ENCODE peak calls at places on chromosomes 4 and X, in nine cellular contexts. P, J, Q, X, D, K, U, C and B are unnamed samples. For H3K9me3, the result is how much of the 10 kb centered on the place peaks cover.

GRCh38 chrX:65723706-65724105 is 56.3 kb downstream of the MSN start:
- DNase-seq in P (no peak), J (no peak), Q (no peak), X (no peak), D (peak), K (no peak), U (no peak), C (no peak), B (no peak)

GRCh38 chrX:149497626-149498025 is 7.5 kb downstream of the IDS start:
- DNase-seq in P (peak), J (no peak), Q (no peak), X (no peak), D (no peak), K (no peak), U (no peak), C (no peak), B (no peak)

GRCh38 chrX:38304010-38304409 is 23.3 kb downstream of the RPGR start:
- DNase-seq in P (peak), J (no peak), Q (no peak), X (peak), D (peak), K (no peak), U (no peak), C (peak), B (no peak)

GRCh38 chr4:177879851-177880250 is 437.6 kb upstream of the AGA start:
- DNase-seq in P (peak), J (no peak), Q (no peak), X (peak), D (no peak), K (no peak), U (no peak), C (no peak), B (peak)

GRCh38 chrX:56974408-56974807 is 20.9 kb downstream of the SPIN3 start:
- DNase-seq in P (peak), J (no peak), Q (no peak), X (no peak), D (no peak), K (no peak), U (no peak), C (no peak), B (no peak)

GRCh38 chr4:7687796-7688195 is 251.9 kb downstream of the AFAP1 start:
- DNase-seq in P (no peak), J (no peak), Q (no peak), X (no peak), D (no peak), K (no peak), U (no peak), C (no peak), B (no peak)

GRCh38 chr4:189420488-189420887 is 520.2 kb upstream of the FRG1 start:
- DNase-seq in P (no peak), J (no peak), Q (no peak), X (no peak), D (no peak), K (no peak), U (no peak), C (no peak), B (no peak)

GRCh38 chr4:7342581-7343352 is 92.0 kb downstream of the PSAPL1 start:
- DNase-seq in P (no peak), J (no peak), Q (no peak), X (no peak), D (no peak), K (no peak), U (peak), C (no peak), B (no peak)

GRCh38 chrX:96979766-96980165 is 96.1 kb downstream of the RPA4 start:
- DNase-seq in P (no peak), J (no peak), Q (no peak), X (no peak), D (no peak), K (no peak), U (no peak), C (no peak), B (no peak)

GRCh38 chr4:1720163-1720983 is 750 bp downstream of the TMEM129 start:
- DNase-seq in P (no peak), J (peak), Q (peak), X (no peak), D (peak), K (peak), U (peak), C (peak), B (peak)

GRCh38 chrX:51742586-51742985 is 656 bp upstream of the GSPT2 start:
- DNase-seq in P (no peak), J (no peak), Q (no peak), X (no peak), D (no peak), K (no peak), U (no peak), C (no peak), B (peak)

GRCh38 chr4:78056265-78057129 is 626 bp upstream of the FRAS1 start:
- DNase-seq in P (peak), J (peak), Q (peak), X (peak), D (peak), K (no peak), U (peak), C (peak), B (peak)

GRCh38 chr4:89254847-89255246 is 52.8 kb downstream of the GPRIN3 start:
- DNase-seq in P (peak), J (no peak), Q (peak), X (peak), D (peak), K (peak), U (no peak), C (peak), B (peak)

GRCh38 chr4:53764761-53765490 is 173.6 kb upstream of the LNX1 start:
- DNase-seq in P (no peak), J (no peak), Q (no peak), X (no peak), D (no peak), K (no peak), U (no peak), C (no peak), B (no peak)

GRCh38 chr4:74654230-74654681 is 140.1 kb downstream of the BTC start:
- DNase-seq in P (peak), J (no peak), Q (no peak), X (peak), D (no peak), K (no peak), U (no peak), C (no peak), B (no peak)

GRCh38 chrX:154032653-154033052 is 13.0 kb upstream of the IRAK1 start:
- DNase-seq in P (no peak), J (no peak), Q (no peak), X (no peak), D (no peak), K (no peak), U (no peak), C (no peak), B (no peak)

GRCh38 chr4:40769266-40769665 is 19.5 kb downstream of the NSUN7 start:
- DNase-seq in P (no peak), J (no peak), Q (no peak), X (no peak), D (peak), K (no peak), U (no peak), C (no peak), B (no peak)

GRCh38 chrX:118974088-118974907 is at the start of gene LONRF3:
- DNase-seq in P (peak), J (peak), Q (peak), X (peak), D (peak), K (peak), U (peak), C (peak), B (no peak)

GRCh38 chrX:40622741-40623536 is at the start of gene MPC1L:
- DNase-seq in P (no peak), J (no peak), Q (peak), X (no peak), D (no peak), K (no peak), U (no peak), C (no peak), B (no peak)

GRCh38 chr4:44425614-44426208 is 22.9 kb downstream of the KCTD8 start:
- DNase-seq in P (peak), J (no peak), Q (no peak), X (peak), D (peak), K (no peak), U (no peak), C (no peak), B (no peak)

GRCh38 chr4:186840771-186841301 is 117.2 kb upstream of the FAT1 start:
- DNase-seq in P (no peak), J (no peak), Q (no peak), X (no peak), D (no peak), K (no peak), U (peak), C (peak), B (no peak)

GRCh38 chr4:179196511-179196910 is 1754.3 kb upstream of the AGA start:
- DNase-seq in P (peak), J (no peak), Q (no peak), X (no peak), D (no peak), K (no peak), U (no peak), C (no peak), B (no peak)

GRCh38 chr4:68950033-68950432 is 1.6 kb downstream of the UGT2A3 start:
- DNase-seq in P (no peak), J (no peak), Q (no peak), X (no peak), D (no peak), K (no peak), U (no peak), C (no peak), B (no peak)

GRCh38 chrX:109774136-109774535 is 41.1 kb upstream of the ACSL4 start:
- DNase-seq in P (no peak), J (no peak), Q (no peak), X (no peak), D (peak), K (no peak), U (no peak), C (no peak), B (no peak)

GRCh38 chr4:30269850-30270249 is 450.3 kb upstream of the PCDH7 start:
- DNase-seq in P (peak), J (no peak), Q (no peak), X (peak), D (no peak), K (no peak), U (no peak), C (no peak), B (no peak)

GRCh38 chr4:86706923-86707597 is 112.9 kb downstream of the PTPN13 start:
- DNase-seq in P (peak), J (no peak), Q (no peak), X (no peak), D (peak), K (no peak), U (no peak), C (no peak), B (no peak)

GRCh38 chr4:52241916-52242315 is 190.8 kb downstream of the SPATA18 start:
- DNase-seq in P (peak), J (no peak), Q (no peak), X (no peak), D (no peak), K (no peak), U (no peak), C (no peak), B (no peak)

GRCh38 chr4:182917182-182918043 is at the start of gene DCTD:
- DNase-seq in P (peak), J (peak), Q (peak), X (peak), D (peak), K (peak), U (peak), C (peak), B (peak)

GRCh38 chr4:26719954-26720552 is 136.2 kb downstream of the TBC1D19 start:
- DNase-seq in P (peak), J (no peak), Q (no peak), X (peak), D (peak), K (no peak), U (no peak), C (no peak), B (no peak)

GRCh38 chr4:70688795-70689231 is 481 bp downstream of the UTP3 start:
- DNase-seq in P (no peak), J (no peak), Q (peak), X (no peak), D (no peak), K (peak), U (no peak), C (no peak), B (no peak)

GRCh38 chr4:94475794-94476193 is 24.1 kb downstream of the PDLIM5 start:
- DNase-seq in P (no peak), J (no peak), Q (no peak), X (no peak), D (no peak), K (no peak), U (no peak), C (no peak), B (no peak)

GRCh38 chrX:30649859-30650258 is 3.4 kb upstream of the GK start:
- DNase-seq in P (peak), J (no peak), Q (no peak), X (no peak), D (peak), K (no peak), U (no peak), C (no peak), B (no peak)

GRCh38 chr4:7960017-7960789 is 20.5 kb upstream of the AFAP1 start:
- DNase-seq in P (no peak), J (no peak), Q (no peak), X (no peak), D (no peak), K (no peak), U (no peak), C (no peak), B (no peak)

GRCh38 chrX:68666580-68666979 is 19.1 kb downstream of the STARD8 start:
- DNase-seq in P (no peak), J (no peak), Q (no peak), X (no peak), D (no peak), K (no peak), U (no peak), C (no peak), B (no peak)

GRCh38 chrX:1316527-1316926 is 20.1 kb upstream of the IL3RA start:
- DNase-seq in P (no peak), J (peak), Q (peak), X (no peak), D (no peak), K (no peak), U (no peak), C (no peak), B (no peak)

GRCh38 chrX:1308476-1308875 is 28.1 kb upstream of the IL3RA start:
- DNase-seq in P (no peak), J (no peak), Q (no peak), X (no peak), D (no peak), K (no peak), U (no peak), C (no peak), B (no peak)

GRCh38 chrX:1313788-1314187 is 22.8 kb upstream of the IL3RA start:
- DNase-seq in P (no peak), J (no peak), Q (no peak), X (no peak), D (no peak), K (no peak), U (no peak), C (no peak), B (no peak)
- TF ChIP-seq CTCF in P (no peak), J (no peak), Q (no peak), X (no peak), D (no peak), K (no peak), U (no peak), C (no peak), B (no peak)

GRCh38 chrX:84189125-84189524 is 1.1 kb upstream of the RPS6KA6 start:
- DNase-seq in P (no peak), J (no peak), Q (no peak), X (no peak), D (no peak), K (no peak), U (no peak), C (no peak), B (no peak)

GRCh38 chrX:84186603-84187358 is 1.2 kb downstream of the RPS6KA6 start:
- DNase-seq in P (peak), J (no peak), Q (peak), X (peak), D (no peak), K (no peak), U (no peak), C (no peak), B (no peak)

GRCh38 chrX:84188320-84188834 is 378 bp upstream of the RPS6KA6 start:
- DNase-seq in P (peak), J (peak), Q (peak), X (peak), D (peak), K (no peak), U (peak), C (no peak), B (no peak)

GRCh38 chrX:84192006-84192405 is 4.0 kb upstream of the RPS6KA6 start:
- DNase-seq in P (no peak), J (no peak), Q (no peak), X (no peak), D (no peak), K (no peak), U (no peak), C (no peak), B (no peak)

GRCh38 chrX:84187501-84188319 is at the start of gene RPS6KA6:
- DNase-seq in P (peak), J (peak), Q (peak), X (peak), D (no peak), K (no peak), U (peak), C (no peak), B (no peak)
- H3K27ac ChIP-seq in P (no peak), J (no peak), Q (peak), X (peak), D (no peak), K (no peak), U (peak), C (no peak), B (no peak)

GRCh38 chr4:157791236-157791635 is 381.6 kb downstream of the GASK1B start:
- DNase-seq in P (no peak), J (no peak), Q (no peak), X (no peak), D (no peak), K (no peak), U (no peak), C (no peak), B (no peak)
- H3K9me3 ChIP-seq in P (under half), J (under half), Q (under half), X (under half), D (under half), K (under half), U (under half), C (under half), B (under half)

GRCh38 chr4:129218355-129218754 is 122.4 kb downstream of the C4orf33 start:
- DNase-seq in P (peak), J (no peak), Q (peak), X (peak), D (peak), K (no peak), U (no peak), C (no peak), B (no peak)
- TF ChIP-seq CTCF in P (peak), J (no peak), Q (no peak), X (peak), D (peak), K (no peak), U (no peak), C (peak), B (peak)

GRCh38 chr4:164482092-164482404 is 271.9 kb upstream of the SMIM31 start:
- DNase-seq in P (no peak), J (no peak), Q (no peak), X (no peak), D (no peak), K (no peak), U (no peak), C (no peak), B (no peak)
- H3K27ac ChIP-seq in P (no peak), J (no peak), Q (no peak), X (no peak), D (no peak), K (no peak), U (no peak), C (no peak), B (no peak)

DNA sequence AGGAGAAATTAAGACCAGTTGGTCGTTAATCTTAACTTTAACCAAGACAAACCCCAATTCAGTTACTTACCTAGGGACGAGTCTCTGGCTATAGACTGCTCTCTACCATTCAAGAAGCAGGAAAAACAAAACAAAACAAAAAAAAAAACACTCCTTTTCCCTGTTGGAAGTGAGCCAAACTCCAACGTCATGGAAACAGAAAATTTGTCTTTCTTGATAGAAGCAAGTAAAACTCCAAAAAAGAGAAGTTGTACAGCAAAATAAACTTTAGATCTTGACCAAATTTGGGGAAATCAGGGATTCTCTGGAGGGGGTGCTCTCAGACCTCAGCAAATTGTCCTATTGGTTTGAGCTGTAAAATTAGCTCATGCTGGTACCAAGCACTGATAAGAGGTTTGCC is 3.7 kb downstream of the CNGA1 start:
- DNase-seq in P (no peak), J (no peak), Q (no peak), X (no peak), D (peak), K (no peak), U (no peak), C (no peak), B (no peak)
- H3K9me3 ChIP-seq in P (under half), J (under half), Q (under half), X (under half), D (under half), K (under half), U (under half), C (under half), B (under half)

GRCh38 chr4:184503869-184504300 is 29.5 kb upstream of the IRF2 start:
- DNase-seq in P (no peak), J (no peak), Q (no peak), X (no peak), D (peak), K (peak), U (no peak), C (no peak), B (peak)

GRCh38 chr4:184504385-184504784 is 30.0 kb upstream of the IRF2 start:
- DNase-seq in P (no peak), J (no peak), Q (no peak), X (no peak), D (no peak), K (no peak), U (no peak), C (no peak), B (no peak)

GRCh38 chr4:184510431-184510830 is 36.1 kb upstream of the IRF2 start:
- DNase-seq in P (no peak), J (no peak), Q (no peak), X (no peak), D (no peak), K (no peak), U (no peak), C (no peak), B (no peak)

GRCh38 chr4:184511156-184511555 is 36.8 kb upstream of the IRF2 start:
- DNase-seq in P (no peak), J (no peak), Q (no peak), X (no peak), D (no peak), K (no peak), U (no peak), C (no peak), B (no peak)

GRCh38 chr4:184506527-184507121 is 32.3 kb upstream of the IRF2 start:
- DNase-seq in P (peak), J (no peak), Q (peak), X (peak), D (no peak), K (no peak), U (no peak), C (no peak), B (peak)
- TF ChIP-seq CTCF in P (no peak), J (peak), Q (peak), X (no peak), D (no peak), K (peak), U (no peak), C (peak), B (peak)

GRCh38 chr4:80161413-80162058 is 35.8 kb upstream of the PRDM8 start:
- DNase-seq in P (no peak), J (no peak), Q (no peak), X (no peak), D (no peak), K (no peak), U (no peak), C (no peak), B (no peak)
- H3K27ac ChIP-seq in P (no peak), J (no peak), Q (no peak), X (no peak), D (no peak), K (no peak), U (no peak), C (peak), B (no peak)

GRCh38 chrX:17164936-17165335 is 210.1 kb upstream of the NHS start:
- DNase-seq in P (no peak), J (no peak), Q (no peak), X (no peak), D (no peak), K (no peak), U (no peak), C (no peak), B (no peak)
- H3K9me3 ChIP-seq in P (under half), J (under half), Q (under half), X (under half), D (under half), K (under half), U (under half), C (under half), B (under half)

DNA sequence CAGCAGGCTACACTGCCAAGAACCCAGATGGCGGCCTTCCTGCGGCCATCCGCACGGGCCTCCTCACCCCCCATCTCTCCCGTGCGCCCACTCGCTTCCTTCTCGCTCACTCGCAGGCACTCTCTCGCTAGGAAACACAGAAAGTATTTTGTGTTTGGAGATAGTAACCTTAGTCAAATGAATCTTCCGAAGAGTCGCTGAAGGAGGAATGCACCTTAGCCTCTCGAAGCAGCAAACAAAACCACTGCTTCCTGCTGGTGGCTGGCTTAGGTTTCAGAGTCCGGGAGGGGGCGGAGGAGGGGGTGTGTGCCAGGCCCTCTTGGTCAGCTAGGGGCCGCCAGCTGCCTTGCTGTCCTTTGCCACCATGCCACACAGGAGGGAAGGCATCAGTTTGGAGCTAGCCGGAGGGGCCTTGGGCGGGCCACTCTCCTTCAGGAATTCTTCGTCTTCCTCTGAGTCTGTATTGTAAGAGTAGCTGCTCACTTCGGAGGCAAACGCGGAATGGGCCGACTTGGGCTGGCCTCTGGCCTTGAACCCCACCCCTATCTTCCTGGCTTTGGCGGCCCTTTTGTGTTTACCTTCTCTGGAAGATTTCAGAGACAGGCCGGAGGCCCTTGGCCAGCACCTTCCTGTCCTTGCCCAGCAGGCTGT is 73.2 kb upstream of the UCP1 start:
- DNase-seq in P (no peak), J (peak), Q (no peak), X (no peak), D (peak), K (no peak), U (peak), C (no peak), B (no peak)
- TF ChIP-seq CTCF in P (no peak), J (peak), Q (no peak), X (no peak), D (no peak), K (no peak), U (peak), C (peak), B (no peak)